ENCODE peak calls at places on chromosome 6, in five cellular contexts. One of them, this sample, is unnamed.

GRCh38 chr6:153028261-153028660 is 25.8 kb upstream of the MTRF1L start:
- DNase-seq in K562: no peak
- DNase-seq in GM12878: no peak
- DNase-seq in HepG2: no peak
- DNase-seq in H1: no peak
- DNase-seq in this sample: no peak

GRCh38 chr6:168711049-168711640 is 270.2 kb downstream of the SMOC2 start:
- DNase-seq in GM12878: no peak
- DNase-seq in K562: peak
- DNase-seq in H1: no peak
- DNase-seq in HepG2: no peak
- DNase-seq in this sample: peak

GRCh38 chr6:111888928-111889696 is 15.9 kb upstream of the FYN start:
- DNase-seq in H1: no peak
- DNase-seq in GM12878: no peak
- DNase-seq in K562: no peak
- DNase-seq in HepG2: no peak
- DNase-seq in this sample: peak

GRCh38 chr6:35492664-35493284 is 4.1 kb downstream of the TEAD3 start:
- DNase-seq in H1: no peak
- DNase-seq in GM12878: no peak
- DNase-seq in HepG2: no peak
- DNase-seq in K562: no peak
- DNase-seq in this sample: no peak

GRCh38 chr6:18155864-18156396 is 708 bp downstream of the KDM1B start:
- DNase-seq in HepG2: peak
- DNase-seq in GM12878: peak
- DNase-seq in H1: peak
- DNase-seq in K562: peak
- DNase-seq in this sample: peak

GRCh38 chr6:13769655-13770053 is 44.7 kb downstream of the MCUR1 start:
- DNase-seq in GM12878: no peak
- DNase-seq in H1: peak
- DNase-seq in K562: no peak
- DNase-seq in HepG2: no peak
- DNase-seq in this sample: peak

GRCh38 chr6:158068893-158069799 is 87.5 kb downstream of the SYNJ2 start:
- DNase-seq in H1: no peak
- DNase-seq in GM12878: no peak
- DNase-seq in K562: peak
- DNase-seq in HepG2: no peak
- DNase-seq in this sample: no peak

GRCh38 chr6:39309942-39310531 is 4.2 kb downstream of the KCNK17 start:
- DNase-seq in GM12878: no peak
- DNase-seq in HepG2: peak
- DNase-seq in H1: peak
- DNase-seq in K562: peak
- DNase-seq in this sample: peak

GRCh38 chr6:136788069-136788902 is 4.0 kb downstream of the MAP3K5 start:
- DNase-seq in HepG2: no peak
- DNase-seq in H1: no peak
- DNase-seq in K562: no peak
- DNase-seq in GM12878: no peak
- DNase-seq in this sample: no peak

GRCh38 chr6:5053864-5054426 is 31.2 kb upstream of the PPP1R3G start:
- DNase-seq in HepG2: no peak
- DNase-seq in H1: no peak
- DNase-seq in GM12878: no peak
- DNase-seq in K562: no peak
- DNase-seq in this sample: no peak

GRCh38 chr6:119209452-119210205 is 131.2 kb upstream of the FAM184A start:
- DNase-seq in GM12878: peak
- DNase-seq in K562: no peak
- DNase-seq in H1: no peak
- DNase-seq in HepG2: no peak
- DNase-seq in this sample: no peak

GRCh38 chr6:119495230-119495683 is 145.7 kb upstream of the MAN1A1 start:
- DNase-seq in HepG2: peak
- DNase-seq in GM12878: no peak
- DNase-seq in H1: no peak
- DNase-seq in K562: no peak
- DNase-seq in this sample: no peak

GRCh38 chr6:25497383-25497782 is 154.6 kb upstream of the SCGN start:
- DNase-seq in GM12878: no peak
- DNase-seq in K562: no peak
- DNase-seq in H1: no peak
- DNase-seq in HepG2: no peak
- DNase-seq in this sample: peak

DNA sequence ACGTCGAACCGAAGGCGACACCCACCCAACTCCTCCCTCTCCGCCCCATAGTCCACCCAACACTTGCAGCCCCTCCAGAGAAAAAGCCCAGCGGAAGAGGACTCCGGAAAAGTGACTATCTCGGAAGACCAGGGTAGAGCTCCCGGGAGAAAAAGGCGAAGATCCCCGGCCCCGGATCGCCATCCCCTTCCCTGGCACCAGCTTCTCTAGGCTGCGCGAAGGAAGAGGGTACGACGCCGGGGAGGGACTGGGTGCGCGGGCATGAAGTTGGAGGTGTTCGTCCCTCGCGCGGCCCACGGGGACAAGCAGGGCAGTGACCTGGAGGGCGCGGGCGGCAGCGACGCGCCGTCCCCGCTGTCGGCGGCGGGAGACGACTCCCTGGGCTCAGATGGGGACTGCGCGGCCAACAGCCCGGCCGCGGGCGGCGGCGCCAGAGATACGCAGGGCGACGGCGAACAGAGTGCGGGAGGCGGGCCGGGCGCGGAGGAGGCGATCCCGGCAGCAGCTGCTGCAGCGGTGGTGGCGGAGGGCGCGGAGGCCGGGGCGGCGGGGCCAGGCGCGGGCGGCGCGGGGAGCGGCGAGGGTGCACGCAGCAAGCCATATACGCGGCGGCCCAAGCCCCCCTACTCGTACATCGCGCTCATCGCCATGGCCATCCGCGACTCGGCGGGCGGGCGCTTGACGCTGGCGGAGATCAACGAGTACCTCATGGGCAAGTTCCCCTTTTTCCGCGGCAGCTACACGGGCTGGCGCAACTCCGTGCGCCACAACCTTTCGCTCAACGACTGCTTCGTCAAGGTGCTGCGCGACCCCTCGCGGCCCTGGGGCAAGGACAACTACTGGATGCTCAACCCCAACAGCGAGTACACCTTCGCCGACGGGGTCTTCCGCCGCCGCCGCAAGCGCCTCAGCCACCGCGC is 806 bp downstream of the FOXQ1 start:
- DNase-seq in GM12878: no peak
- DNase-seq in HepG2: no peak
- DNase-seq in H1: no peak
- DNase-seq in K562: no peak
- DNase-seq in this sample: peak
- TF ChIP-seq EZH2 in GM12878: no peak
- TF ChIP-seq EZH2 in HepG2: no peak
- TF ChIP-seq EZH2 in H1: peak
- TF ChIP-seq EZH2 in K562: no peak
- TF ChIP-seq EZH2 in this sample: peak

GRCh38 chr6:113858605-113859348 is 1.6 kb downstream of the MARCKS start:
- DNase-seq in HepG2: peak
- DNase-seq in K562: peak
- DNase-seq in H1: peak
- DNase-seq in GM12878: peak
- DNase-seq in this sample: peak
- H3K27ac ChIP-seq in HepG2: peak
- H3K27ac ChIP-seq in K562: no peak
- H3K27ac ChIP-seq in H1: peak
- H3K27ac ChIP-seq in GM12878: peak
- H3K27ac ChIP-seq in this sample: peak

GRCh38 chr6:132491303-132491702 is 21.6 kb downstream of the STX7 start:
- DNase-seq in K562: peak
- DNase-seq in GM12878: no peak
- DNase-seq in HepG2: no peak
- DNase-seq in H1: no peak
- DNase-seq in this sample: no peak
- TF ChIP-seq CREB1 in K562: no peak
- TF ChIP-seq CREB1 in GM12878: no peak
- TF ChIP-seq CREB1 in HepG2: no peak
- TF ChIP-seq CREB1 in H1: no peak
- TF ChIP-seq CREB1 in this sample: no peak

GRCh38 chr6:1313755-1314503 is 2.0 kb downstream of the FOXQ1 start:
- DNase-seq in H1: no peak
- DNase-seq in K562: no peak
- DNase-seq in GM12878: no peak
- DNase-seq in HepG2: peak
- DNase-seq in this sample: peak

GRCh38 chr6:1311400-1312192 is at the start of gene FOXQ1:
- DNase-seq in K562: no peak
- DNase-seq in HepG2: peak
- DNase-seq in H1: no peak
- DNase-seq in GM12878: no peak
- DNase-seq in this sample: peak

GRCh38 chr6:1313364-1313754 is 1.5 kb downstream of the FOXQ1 start:
- DNase-seq in K562: no peak
- DNase-seq in H1: no peak
- DNase-seq in GM12878: no peak
- DNase-seq in HepG2: no peak
- DNase-seq in this sample: peak

GRCh38 chr6:1312193-1312443 is 220 bp downstream of the FOXQ1 start:
- DNase-seq in H1: no peak
- DNase-seq in HepG2: no peak
- DNase-seq in GM12878: no peak
- DNase-seq in K562: no peak
- DNase-seq in this sample: no peak

DNA sequence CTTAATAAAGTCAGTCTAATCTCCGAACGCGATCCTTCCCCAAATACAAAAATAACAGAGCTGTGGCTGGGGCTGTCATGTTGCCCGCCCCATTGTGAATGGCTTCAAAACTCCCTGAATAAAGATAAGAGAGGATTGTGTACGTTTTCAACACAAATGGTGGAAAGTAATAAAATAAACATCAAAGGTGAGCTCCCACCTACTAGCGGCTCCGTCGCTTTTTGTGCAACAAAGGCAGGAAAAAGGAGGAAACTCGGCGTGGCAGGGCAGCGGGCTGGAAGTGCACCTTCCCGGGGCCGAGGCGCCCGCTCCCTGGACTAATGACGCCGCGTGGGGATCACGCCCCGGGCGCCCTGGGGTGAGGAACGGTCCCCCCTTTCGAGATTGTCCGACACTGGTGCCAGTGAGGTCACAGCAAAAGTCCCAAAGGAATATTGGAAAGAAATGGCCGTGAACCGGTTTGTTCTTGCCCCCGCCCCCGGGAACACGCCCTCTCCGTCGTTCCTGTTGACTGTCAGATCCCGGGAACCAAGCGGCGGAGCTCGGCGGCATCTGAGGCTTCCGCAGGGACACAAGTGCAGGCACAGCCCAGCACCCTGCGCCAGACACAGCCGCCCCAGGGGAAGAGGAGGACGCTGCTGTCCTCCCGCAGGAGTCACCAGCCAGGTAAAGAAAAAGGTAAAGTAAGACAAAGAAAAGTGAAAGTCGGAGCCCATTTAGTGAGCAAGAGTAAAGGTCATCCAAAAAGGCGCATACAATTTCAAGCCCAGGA is 1.1 kb upstream of the FOXQ1 start:
- DNase-seq in GM12878: no peak
- DNase-seq in K562: no peak
- DNase-seq in HepG2: peak
- DNase-seq in H1: no peak
- DNase-seq in this sample: peak
- TF ChIP-seq EZH2 in GM12878: no peak
- TF ChIP-seq EZH2 in K562: no peak
- TF ChIP-seq EZH2 in HepG2: no peak
- TF ChIP-seq EZH2 in H1: peak
- TF ChIP-seq EZH2 in this sample: peak

GRCh38 chr6:43175676-43176422 is 4.8 kb downstream of the SRF start:
- DNase-seq in GM12878: no peak
- DNase-seq in HepG2: no peak
- DNase-seq in K562: no peak
- DNase-seq in H1: no peak
- DNase-seq in this sample: no peak
- H3K27ac ChIP-seq in GM12878: peak
- H3K27ac ChIP-seq in HepG2: no peak
- H3K27ac ChIP-seq in K562: no peak
- H3K27ac ChIP-seq in H1: no peak
- H3K27ac ChIP-seq in this sample: peak

DNA sequence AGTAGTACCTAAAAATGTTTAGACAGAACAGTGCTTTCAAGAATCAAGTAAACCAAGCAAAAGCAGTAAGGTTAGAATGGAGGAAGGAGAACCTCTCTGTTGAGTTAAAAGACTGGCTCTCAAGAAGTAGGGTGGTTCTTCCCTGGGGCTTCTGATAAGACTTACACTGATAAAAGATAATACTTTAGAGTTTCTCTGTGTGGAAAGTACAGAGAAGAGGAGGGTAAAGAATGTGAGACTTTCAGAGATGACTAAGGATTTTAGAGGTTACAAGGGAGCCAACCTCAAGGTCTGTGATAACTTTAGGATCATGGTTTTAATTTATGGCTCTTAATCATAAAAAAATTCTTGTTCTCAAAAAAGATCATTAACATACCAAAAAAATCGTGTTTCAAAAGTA is 30.9 kb upstream of the ALDH8A1 start:
- DNase-seq in HepG2: no peak
- DNase-seq in GM12878: no peak
- DNase-seq in K562: peak
- DNase-seq in H1: no peak
- DNase-seq in this sample: no peak
- TF ChIP-seq CREB1 in HepG2: no peak
- TF ChIP-seq CREB1 in GM12878: no peak
- TF ChIP-seq CREB1 in K562: no peak
- TF ChIP-seq CREB1 in H1: no peak
- TF ChIP-seq CREB1 in this sample: no peak

This sample was measured in GM23338.